ENCODE peak calls at places on chromosomes 3 and 15, in four cellular contexts. One of them, this sample, is unnamed.

GRCh38 chr3:61772439-61772838 is 211.1 kb downstream of the PTPRG start:
- DNase-seq in K562: no peak
- DNase-seq in HepG2: no peak
- DNase-seq in H1: no peak
- DNase-seq in this sample: no peak

GRCh38 chr3:177110308-177111254 is 86.7 kb downstream of the TBL1XR1 start:
- DNase-seq in K562: no peak
- DNase-seq in HepG2: no peak
- DNase-seq in H1: no peak
- DNase-seq in this sample: no peak

GRCh38 chr3:177523072-177523675 is 325.9 kb upstream of the TBL1XR1 start:
- DNase-seq in K562: no peak
- DNase-seq in HepG2: no peak
- DNase-seq in H1: no peak
- DNase-seq in this sample: no peak

GRCh38 chr15:33671456-33671855 is 296.8 kb upstream of the CHRM5 start:
- DNase-seq in K562: no peak
- DNase-seq in HepG2: no peak
- DNase-seq in H1: no peak
- DNase-seq in this sample: no peak

GRCh38 chr3:166446986-166447385 is 609.8 kb upstream of the BCHE start:
- DNase-seq in K562: no peak
- DNase-seq in HepG2: no peak
- DNase-seq in H1: no peak
- DNase-seq in this sample: no peak

GRCh38 chr15:60384526-60385127 is 13.2 kb downstream of the ANXA2 start:
- DNase-seq in K562: no peak
- DNase-seq in HepG2: no peak
- DNase-seq in H1: no peak
- DNase-seq in this sample: no peak

GRCh38 chr3:31133541-31133940 is 239.1 kb upstream of the GADL1 start:
- DNase-seq in K562: no peak
- DNase-seq in HepG2: no peak
- DNase-seq in H1: no peak
- DNase-seq in this sample: no peak

GRCh38 chr3:169923189-169923588 is 11.8 kb downstream of the SAMD7 start:
- DNase-seq in K562: no peak
- DNase-seq in HepG2: peak
- DNase-seq in H1: no peak
- DNase-seq in this sample: no peak

GRCh38 chr15:36605626-36606263 is 26.3 kb downstream of the CDIN1 start:
- DNase-seq in K562: no peak
- DNase-seq in HepG2: no peak
- DNase-seq in H1: no peak
- DNase-seq in this sample: no peak

GRCh38 chr15:81106560-81106959 is 27.5 kb upstream of the CFAP161 start:
- DNase-seq in K562: peak
- DNase-seq in HepG2: peak
- DNase-seq in H1: peak
- DNase-seq in this sample: peak

GRCh38 chr3:132554437-132554836 is 42.6 kb upstream of the ACKR4 start:
- DNase-seq in K562: no peak
- DNase-seq in HepG2: peak
- DNase-seq in H1: no peak
- DNase-seq in this sample: peak

GRCh38 chr3:156764761-156765160 is 61.4 kb upstream of the LEKR1 start:
- DNase-seq in K562: no peak
- DNase-seq in HepG2: no peak
- DNase-seq in H1: no peak
- DNase-seq in this sample: no peak

GRCh38 chr3:42498791-42499477 is 3.5 kb upstream of the VIPR1 start:
- DNase-seq in K562: no peak
- DNase-seq in HepG2: no peak
- DNase-seq in H1: peak
- DNase-seq in this sample: no peak

GRCh38 chr3:145088917-145089316 is 1072.1 kb downstream of the PLOD2 start:
- DNase-seq in K562: no peak
- DNase-seq in HepG2: no peak
- DNase-seq in H1: no peak
- DNase-seq in this sample: no peak

GRCh38 chr15:52021128-52021671 is 2.2 kb downstream of the MAPK6 start:
- DNase-seq in K562: peak
- DNase-seq in HepG2: peak
- DNase-seq in H1: no peak
- DNase-seq in this sample: peak

DNA sequence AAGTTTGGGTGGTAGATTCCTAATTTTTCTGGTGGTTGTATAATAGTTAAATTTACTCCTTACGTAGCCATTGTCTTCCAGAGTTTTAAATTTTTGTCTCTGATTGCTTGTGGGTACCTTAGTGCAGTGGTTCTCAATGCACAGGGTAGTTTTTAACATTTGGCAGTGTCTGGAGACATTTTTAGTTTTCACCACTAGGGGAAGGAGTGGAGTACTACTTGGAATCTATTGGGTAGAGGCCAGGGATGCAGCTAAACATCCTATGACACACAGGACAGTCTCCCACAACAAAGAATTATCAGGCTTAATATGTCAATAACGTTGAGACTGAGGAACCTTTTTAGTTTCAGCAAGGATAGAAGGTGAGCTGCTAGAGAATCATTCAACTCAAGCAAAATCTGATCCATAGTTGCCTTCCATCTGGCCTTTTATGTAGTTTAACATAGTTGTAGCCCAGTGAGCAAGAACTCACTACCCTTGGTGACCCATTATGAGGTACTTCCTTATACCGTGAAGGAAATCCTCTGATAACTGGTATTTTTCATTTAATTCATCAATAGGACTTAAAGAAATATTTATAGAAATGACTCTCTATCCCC is 8.6 kb upstream of the STX19 start:
- DNase-seq in K562: peak
- DNase-seq in HepG2: peak
- DNase-seq in H1: no peak
- DNase-seq in this sample: peak
- TF ChIP-seq RNF2 in K562: no peak
- TF ChIP-seq RNF2 in HepG2: no peak
- TF ChIP-seq RNF2 in H1: no peak
- TF ChIP-seq RNF2 in this sample: no peak

DNA sequence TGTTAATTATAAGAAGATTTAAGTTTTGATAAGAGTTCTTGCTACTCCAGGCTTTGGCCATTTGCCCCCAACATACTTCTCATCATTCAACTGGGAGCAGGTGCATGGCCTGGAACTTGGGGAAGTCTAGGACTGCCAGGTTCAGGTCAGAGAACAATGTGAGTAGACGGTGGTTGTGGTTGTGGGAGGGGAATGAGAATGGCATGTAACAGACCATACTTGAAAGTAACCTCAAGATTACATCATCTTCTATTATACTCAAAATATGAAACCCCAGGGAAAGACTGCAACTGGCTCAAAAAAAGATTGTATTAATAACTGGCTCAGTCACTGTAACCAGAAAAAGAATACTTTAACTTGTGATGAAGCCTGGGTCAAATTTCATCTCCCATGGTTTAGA is 364.9 kb upstream of the DPPA4 start:
- DNase-seq in K562: no peak
- DNase-seq in HepG2: no peak
- DNase-seq in H1: no peak
- DNase-seq in this sample: no peak
- TF ChIP-seq RNF2 in K562: no peak
- TF ChIP-seq RNF2 in HepG2: no peak
- TF ChIP-seq RNF2 in H1: no peak
- TF ChIP-seq RNF2 in this sample: no peak

DNA sequence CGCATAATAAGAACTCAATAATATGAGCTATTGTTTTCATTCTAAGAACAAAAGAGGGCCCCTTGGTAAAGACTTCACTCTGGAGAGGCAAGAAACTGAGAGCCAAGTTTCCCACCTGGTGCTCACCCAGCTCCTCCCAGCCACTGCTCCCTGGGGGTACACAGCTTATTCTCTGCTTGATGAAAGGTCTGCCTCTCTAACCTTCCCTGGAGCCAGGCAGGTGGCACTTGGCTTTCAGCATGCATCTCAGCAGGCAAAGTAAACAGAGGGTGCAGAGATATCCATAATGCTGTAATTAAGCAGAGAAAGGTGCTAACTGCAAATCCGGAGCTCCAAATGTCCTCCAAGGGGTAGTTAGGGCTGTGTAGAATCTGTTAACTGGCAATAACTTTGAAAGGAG is 159.5 kb upstream of the PROK2 start:
- DNase-seq in K562: no peak
- DNase-seq in HepG2: no peak
- DNase-seq in H1: no peak
- DNase-seq in this sample: no peak
- TF ChIP-seq RNF2 in K562: no peak
- TF ChIP-seq RNF2 in HepG2: no peak
- TF ChIP-seq RNF2 in H1: no peak
- TF ChIP-seq RNF2 in this sample: no peak

GRCh38 chr3:13015286-13016082 is 57.7 kb downstream of the IQSEC1 start:
- DNase-seq in K562: no peak
- DNase-seq in HepG2: no peak
- DNase-seq in H1: no peak
- DNase-seq in this sample: no peak
- TF ChIP-seq RNF2 in K562: no peak
- TF ChIP-seq RNF2 in HepG2: no peak
- TF ChIP-seq RNF2 in H1: no peak
- TF ChIP-seq RNF2 in this sample: no peak

DNA sequence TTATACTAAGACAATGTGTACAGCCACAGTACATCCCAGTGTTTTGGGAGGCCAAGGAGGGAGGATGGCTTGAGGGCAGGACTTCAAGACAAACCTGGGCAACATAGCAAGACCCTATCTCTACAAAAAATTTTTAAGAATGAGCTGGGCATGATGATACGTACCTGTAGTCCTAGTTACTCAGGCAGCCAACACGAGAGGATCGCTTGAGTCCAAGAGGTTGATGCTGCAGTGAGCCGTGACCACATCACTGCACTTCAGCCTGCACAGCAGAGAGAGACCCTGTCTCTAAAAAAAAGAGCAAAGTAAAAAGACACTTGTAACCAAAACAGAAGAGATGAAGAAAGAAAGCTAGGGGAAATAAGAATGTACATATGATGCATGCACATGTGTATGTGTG is 38.5 kb downstream of the HES1 start:
- DNase-seq in K562: no peak
- DNase-seq in HepG2: no peak
- DNase-seq in H1: no peak
- DNase-seq in this sample: no peak
- TF ChIP-seq RNF2 in K562: no peak
- TF ChIP-seq RNF2 in HepG2: no peak
- TF ChIP-seq RNF2 in H1: no peak
- TF ChIP-seq RNF2 in this sample: no peak

GRCh38 chr15:85498471-85498870 is 118.1 kb downstream of the AKAP13 start:
- DNase-seq in K562: no peak
- DNase-seq in HepG2: no peak
- DNase-seq in H1: no peak
- DNase-seq in this sample: no peak

GRCh38 chr15:85501574-85501973 is 121.2 kb downstream of the AKAP13 start:
- DNase-seq in K562: no peak
- DNase-seq in HepG2: no peak
- DNase-seq in H1: no peak
- DNase-seq in this sample: no peak

GRCh38 chr15:85500729-85501128 is 120.3 kb downstream of the AKAP13 start:
- DNase-seq in K562: no peak
- DNase-seq in HepG2: no peak
- DNase-seq in H1: no peak
- DNase-seq in this sample: no peak

GRCh38 chr15:85500060-85500708 is 119.8 kb downstream of the AKAP13 start:
- DNase-seq in K562: no peak
- DNase-seq in HepG2: no peak
- DNase-seq in H1: no peak
- DNase-seq in this sample: no peak

GRCh38 chr15:85499498-85499897 is 119.1 kb downstream of the AKAP13 start:
- DNase-seq in K562: no peak
- DNase-seq in HepG2: no peak
- DNase-seq in H1: no peak
- DNase-seq in this sample: no peak
- TF ChIP-seq RNF2 in K562: no peak
- TF ChIP-seq RNF2 in HepG2: no peak
- TF ChIP-seq RNF2 in H1: no peak
- TF ChIP-seq RNF2 in this sample: no peak

GRCh38 chr3:71402280-71402679 is 181.2 kb downstream of the FOXP1 start:
- DNase-seq in K562: no peak
- DNase-seq in HepG2: no peak
- DNase-seq in H1: no peak
- DNase-seq in this sample: no peak
- TF ChIP-seq RNF2 in K562: no peak
- TF ChIP-seq RNF2 in HepG2: no peak
- TF ChIP-seq RNF2 in H1: no peak
- TF ChIP-seq RNF2 in this sample: no peak

GRCh38 chr15:88256261-88257230 is at the start of gene NTRK3:
- DNase-seq in K562: no peak
- DNase-seq in HepG2: no peak
- DNase-seq in H1: peak
- DNase-seq in this sample: peak
- TF ChIP-seq RNF2 in K562: no peak
- TF ChIP-seq RNF2 in HepG2: no peak
- TF ChIP-seq RNF2 in H1: no peak
- TF ChIP-seq RNF2 in this sample: no peak